ENCODE peak calls at places on chromosomes 4 and X, in eight cellular contexts. Y, F, R, D, Z, N, O and J are unnamed samples. For H3K4me1, the result is how much of the 10 kb centered on the place peaks cover.

GRCh38 chr4:122531514-122531913 is 75.0 kb upstream of the IL2 start:
- DNase-seq in Y (no peak), F (no peak), R (no peak), D (no peak), Z (no peak), N (no peak), O (no peak), J (no peak)

GRCh38 chrX:15319075-15319474 is 3.6 kb upstream of the ASB11 start:
- DNase-seq in Y (no peak), F (no peak), R (no peak), D (no peak), Z (no peak), N (no peak), O (no peak), J (no peak)

GRCh38 chr4:174544496-174544895 is 22.2 kb upstream of the HPGD start:
- DNase-seq in Y (no peak), F (no peak), R (no peak), D (no peak), Z (no peak), N (no peak), O (no peak), J (no peak)

GRCh38 chr4:1171306-1172227 is 816 bp downstream of the SPON2 start:
- DNase-seq in Y (no peak), F (no peak), R (no peak), D (no peak), Z (no peak), N (no peak), O (peak), J (no peak)

GRCh38 chr4:141469392-141469791 is 167.0 kb upstream of the IL15 start:
- DNase-seq in Y (no peak), F (no peak), R (no peak), D (no peak), Z (no peak), N (no peak), O (no peak), J (no peak)

GRCh38 chr4:124862261-124862660 is 149.7 kb upstream of the ANKRD50 start:
- DNase-seq in Y (no peak), F (no peak), R (no peak), D (no peak), Z (no peak), N (no peak), O (no peak), J (no peak)

GRCh38 chrX:53441531-53442321 is 7.6 kb upstream of the HSD17B10 start:
- DNase-seq in Y (peak), F (peak), R (peak), D (peak), Z (peak), N (no peak), O (peak), J (peak)

GRCh38 chr4:176538217-176538925 is 218.6 kb downstream of the SPCS3 start:
- DNase-seq in Y (no peak), F (peak), R (no peak), D (no peak), Z (peak), N (no peak), O (no peak), J (no peak)

GRCh38 chr4:133588306-133588705 is 439.2 kb downstream of the PCDH10 start:
- DNase-seq in Y (no peak), F (peak), R (no peak), D (no peak), Z (peak), N (no peak), O (no peak), J (no peak)

GRCh38 chrX:105658136-105658535 is 164.2 kb upstream of the NRK start:
- DNase-seq in Y (no peak), F (peak), R (no peak), D (no peak), Z (peak), N (no peak), O (no peak), J (peak)

GRCh38 chrX:109886122-109886761 is 116.7 kb upstream of the TMEM164 start:
- DNase-seq in Y (peak), F (no peak), R (peak), D (peak), Z (peak), N (peak), O (peak), J (peak)

GRCh38 chr4:5416637-5417036 is 291.7 kb downstream of the EVC2 start:
- DNase-seq in Y (peak), F (no peak), R (no peak), D (no peak), Z (no peak), N (no peak), O (no peak), J (no peak)

GRCh38 chr4:147351083-147351787 is 129.7 kb upstream of the EDNRA start:
- DNase-seq in Y (no peak), F (no peak), R (no peak), D (no peak), Z (peak), N (no peak), O (no peak), J (peak)

GRCh38 chr4:86653237-86653865 is 59.2 kb downstream of the PTPN13 start:
- DNase-seq in Y (no peak), F (no peak), R (no peak), D (no peak), Z (no peak), N (peak), O (no peak), J (peak)

GRCh38 chr4:154030152-154030551 is 241.3 kb upstream of the SFRP2 start:
- DNase-seq in Y (no peak), F (no peak), R (no peak), D (no peak), Z (no peak), N (no peak), O (no peak), J (no peak)

GRCh38 chr4:57091657-57092162 is 18.5 kb downstream of the IGFBP7 start:
- DNase-seq in Y (no peak), F (no peak), R (no peak), D (no peak), Z (no peak), N (no peak), O (no peak), J (no peak)

GRCh38 chr4:82761249-82761648 is 37.3 kb downstream of the SCD5 start:
- DNase-seq in Y (no peak), F (no peak), R (no peak), D (no peak), Z (no peak), N (no peak), O (no peak), J (no peak)

GRCh38 chrX:19990225-19990518 is 689 bp downstream of the BCLAF3 start:
- DNase-seq in Y (peak), F (no peak), R (no peak), D (no peak), Z (peak), N (no peak), O (no peak), J (no peak)

GRCh38 chr4:129109965-129110824 is 14.2 kb downstream of the C4orf33 start:
- DNase-seq in Y (no peak), F (no peak), R (no peak), D (no peak), Z (no peak), N (no peak), O (no peak), J (no peak)

GRCh38 chrX:152993933-152994332 is at the start of gene PNMA5:
- DNase-seq in Y (no peak), F (no peak), R (no peak), D (no peak), Z (no peak), N (no peak), O (no peak), J (no peak)
- H3K4me3 ChIP-seq in Y (no peak), F (no peak), R (no peak), D (no peak), Z (no peak), N (no peak), O (no peak), J (no peak)

GRCh38 chrX:119516157-119516702 is 48.0 kb downstream of the SLC25A5 start:
- DNase-seq in Y (peak), F (peak), R (peak), D (peak), Z (peak), N (peak), O (peak), J (peak)
- H2AFZ ChIP-seq in Y (peak), F (peak), R (peak), D (peak), Z (peak), N (peak), O (peak), J (no peak)

GRCh38 chr4:41731569-41731968 is 17.0 kb downstream of the PHOX2B start:
- DNase-seq in Y (no peak), F (no peak), R (no peak), D (no peak), Z (no peak), N (no peak), O (no peak), J (no peak)
- H3K4me1 ChIP-seq in Y (under half), F (under half), R (under half), D (under half), Z (under half), N (under half), O (under half), J (under half)

GRCh38 chr4:123701046-123701445 is 304.5 kb downstream of the SPRY1 start:
- DNase-seq in Y (no peak), F (no peak), R (no peak), D (no peak), Z (no peak), N (no peak), O (no peak), J (no peak)
- H3K4me3 ChIP-seq in Y (no peak), F (peak), R (no peak), D (no peak), Z (no peak), N (no peak), O (no peak), J (no peak)

GRCh38 chr4:80156410-80156809 is 40.9 kb upstream of the PRDM8 start:
- DNase-seq in Y (no peak), F (no peak), R (no peak), D (no peak), Z (no peak), N (no peak), O (no peak), J (no peak)

GRCh38 chr4:80155286-80155982 is 41.9 kb upstream of the PRDM8 start:
- DNase-seq in Y (no peak), F (no peak), R (no peak), D (no peak), Z (no peak), N (no peak), O (no peak), J (peak)

GRCh38 chr4:80151981-80152380 is 45.3 kb upstream of the PRDM8 start:
- DNase-seq in Y (no peak), F (no peak), R (no peak), D (no peak), Z (no peak), N (no peak), O (no peak), J (no peak)

GRCh38 chr4:80154547-80154933 is 42.8 kb upstream of the PRDM8 start:
- DNase-seq in Y (no peak), F (no peak), R (no peak), D (no peak), Z (no peak), N (no peak), O (no peak), J (peak)

GRCh38 chr4:80153800-80154546 is 43.3 kb upstream of the PRDM8 start:
- DNase-seq in Y (no peak), F (peak), R (no peak), D (no peak), Z (no peak), N (no peak), O (no peak), J (no peak)
- H2AFZ ChIP-seq in Y (no peak), F (no peak), R (no peak), D (no peak), Z (peak), N (no peak), O (no peak), J (no peak)

DNA sequence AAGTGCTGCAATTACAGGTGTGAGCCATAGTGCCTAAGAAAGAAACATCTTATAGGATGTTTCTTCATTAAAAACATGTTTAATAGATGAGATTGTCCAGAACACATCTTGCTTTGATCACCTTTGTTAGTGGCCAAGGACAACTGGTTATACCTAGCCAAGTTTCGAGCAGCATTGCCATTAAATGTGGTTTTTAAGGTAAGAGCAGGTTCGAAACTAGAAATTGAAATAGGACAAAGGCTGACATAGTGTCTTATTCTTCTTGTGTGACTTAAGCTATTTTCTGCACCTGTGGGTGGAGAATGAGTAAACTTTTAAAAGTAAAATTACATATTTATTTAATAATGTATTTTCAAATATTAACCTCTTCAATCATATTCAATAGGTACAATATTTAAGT is 59.0 kb downstream of the RBPJ start:
- DNase-seq in Y (peak), F (no peak), R (no peak), D (no peak), Z (no peak), N (no peak), O (no peak), J (no peak)
- H3K4me1 ChIP-seq in Y (under half), F (under half), R (under half), D (under half), Z (under half), N (under half), O (under half), J (under half)

GRCh38 chr4:24763631-24764302 is 31.6 kb upstream of the SOD3 start:
- DNase-seq in Y (no peak), F (peak), R (no peak), D (peak), Z (peak), N (no peak), O (no peak), J (peak)
- H3K4me3 ChIP-seq in Y (no peak), F (peak), R (no peak), D (no peak), Z (no peak), N (no peak), O (no peak), J (no peak)

DNA sequence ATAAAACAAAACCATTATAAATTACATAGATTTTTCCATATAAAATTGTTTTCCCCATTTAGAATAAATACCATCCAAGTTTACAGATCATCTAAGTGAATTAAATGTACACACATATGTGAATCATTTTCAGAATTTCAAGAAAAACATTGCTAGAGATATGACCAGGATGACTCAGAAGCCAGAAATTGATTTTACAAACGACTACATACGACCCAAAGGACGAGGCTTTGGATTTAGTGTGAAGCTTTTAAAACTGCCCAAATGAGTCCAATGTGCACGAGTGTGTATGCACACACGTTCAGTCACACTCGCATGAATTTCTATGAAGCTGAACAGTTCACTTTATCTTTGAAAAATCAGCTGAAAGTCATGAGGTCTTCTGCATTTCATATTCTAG is 37.9 kb downstream of the MFAP3L start:
- DNase-seq in Y (no peak), F (no peak), R (no peak), D (no peak), Z (no peak), N (no peak), O (no peak), J (peak)
- H2AFZ ChIP-seq in Y (no peak), F (no peak), R (no peak), D (no peak), Z (no peak), N (no peak), O (no peak), J (no peak)